ENCODE peak calls at places on chromosomes 4 and X, in seven cellular contexts. W is SK-N-SH, O is GM12878, N is HCT116, I is K562, R is H1, D is HepG2. B is an unnamed sample.

GRCh38 chrX:153874091-153874365 is 11.9 kb downstream of the L1CAM start:
- DNase-seq in N (no peak), R (no peak), I (no peak), D (no peak), O (no peak), W (no peak), B (no peak)

GRCh38 chr4:79284893-79285292 is 41.0 kb downstream of the NAA11 start:
- DNase-seq in D (no peak), N (no peak), I (no peak), O (no peak), R (no peak), W (no peak), B (no peak)

GRCh38 chrX:11499076-11500044 is 166.4 kb downstream of the ARHGAP6 start:
- DNase-seq in R (no peak), I (no peak), O (no peak), W (no peak), N (no peak), D (no peak), B (no peak)

GRCh38 chr4:8836664-8837171 is 34.9 kb downstream of the HMX1 start:
- DNase-seq in D (no peak), R (no peak), W (no peak), I (no peak), O (no peak), N (no peak), B (no peak)

GRCh38 chr4:77367638-77368037 is 210.6 kb downstream of the CCNG2 start:
- DNase-seq in D (no peak), W (no peak), N (no peak), I (no peak), O (no peak), R (no peak), B (no peak)

GRCh38 chr4:82865592-82865991 is 25.4 kb downstream of the SEC31A start:
- DNase-seq in D (peak), W (no peak), I (no peak), R (no peak), O (no peak), N (no peak), B (no peak)

GRCh38 chr4:146550161-146550560 is 28.4 kb upstream of the SLC10A7 start:
- DNase-seq in R (no peak), I (no peak), O (no peak), D (no peak), N (no peak), W (no peak), B (no peak)

GRCh38 chr4:133493776-133494175 is 344.7 kb downstream of the PCDH10 start:
- DNase-seq in N (no peak), O (no peak), I (no peak), W (no peak), R (no peak), D (no peak), B (no peak)

GRCh38 chrX:48761674-48762471 is at the start of gene GLOD5:
- DNase-seq in I (peak), O (no peak), D (peak), N (peak), R (peak), W (peak), B (peak)

GRCh38 chr4:30948653-30949052 is 228.5 kb downstream of the PCDH7 start:
- DNase-seq in W (no peak), R (no peak), D (no peak), O (no peak), N (peak), I (no peak), B (no peak)

GRCh38 chrX:73851014-73852009 is 288.3 kb downstream of the CHIC1 start:
- DNase-seq in N (no peak), I (peak), R (no peak), D (no peak), O (peak), W (peak), B (no peak)

GRCh38 chr4:11423465-11423864 is 5.2 kb downstream of the HS3ST1 start:
- DNase-seq in N (no peak), O (no peak), W (no peak), D (no peak), R (no peak), I (no peak), B (no peak)

GRCh38 chr4:6916587-6917444 is 7.2 kb downstream of the TBC1D14 start:
- DNase-seq in I (peak), W (no peak), R (no peak), D (no peak), N (peak), O (no peak), B (no peak)
- H3K4me3 ChIP-seq in I (peak), W (no peak), R (no peak), D (peak), N (peak), O (no peak), B (no peak)

DNA sequence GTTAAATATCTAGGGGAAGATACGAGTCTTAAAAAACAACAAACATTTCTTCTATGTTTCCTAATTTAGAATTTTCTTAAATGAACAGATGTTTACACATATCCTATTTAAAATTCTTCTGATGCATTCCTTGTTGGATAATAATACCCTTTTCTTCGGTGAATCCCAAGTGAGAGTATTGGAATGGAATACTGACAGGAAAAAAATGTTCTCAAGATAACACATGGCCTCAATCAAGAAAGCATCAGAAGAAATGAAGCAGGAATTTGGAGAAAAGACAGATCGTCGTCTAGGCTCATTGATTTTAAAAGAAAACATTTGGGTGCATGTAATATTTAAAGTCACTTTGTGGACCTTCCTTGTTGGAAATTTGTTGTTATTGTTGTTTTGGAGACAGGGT is 196.9 kb upstream of the ANK2 start:
- DNase-seq in O (no peak), I (no peak), N (no peak), D (no peak), W (no peak), R (no peak), B (no peak)
- TF ChIP-seq YY1 in O (no peak), I (no peak), N (no peak), D (no peak), W (no peak), R (no peak), B (no peak)

GRCh38 chrX:46502848-46503247 is 42.4 kb downstream of the ZNF674 start:
- DNase-seq in D (peak), R (no peak), I (no peak), O (no peak), N (no peak), W (no peak), B (no peak)

DNA sequence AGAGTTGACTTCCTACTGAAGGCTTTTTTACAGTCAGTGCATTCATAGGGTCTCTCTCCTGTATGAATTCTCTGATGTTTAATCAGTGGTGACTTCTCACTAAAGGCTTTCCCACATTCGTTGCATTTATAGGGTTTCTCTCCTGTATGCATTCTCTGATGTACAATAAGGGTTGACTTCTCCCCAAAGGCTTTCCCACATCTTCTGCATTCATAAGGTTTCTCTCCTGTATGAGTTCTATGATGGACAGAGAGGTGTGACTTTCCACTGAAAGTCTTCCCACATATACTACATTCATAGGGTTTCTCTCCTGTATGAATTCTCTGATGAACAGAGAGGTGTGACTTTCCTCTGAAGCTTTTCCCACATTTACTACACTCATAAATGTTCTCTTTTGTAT is 45.2 kb downstream of the ZNF674 start:
- DNase-seq in W (no peak), D (no peak), R (no peak), N (no peak), I (no peak), O (no peak), B (no peak)
- H3K4me3 ChIP-seq in W (no peak), D (no peak), R (no peak), N (no peak), I (no peak), O (no peak), B (no peak)

DNA sequence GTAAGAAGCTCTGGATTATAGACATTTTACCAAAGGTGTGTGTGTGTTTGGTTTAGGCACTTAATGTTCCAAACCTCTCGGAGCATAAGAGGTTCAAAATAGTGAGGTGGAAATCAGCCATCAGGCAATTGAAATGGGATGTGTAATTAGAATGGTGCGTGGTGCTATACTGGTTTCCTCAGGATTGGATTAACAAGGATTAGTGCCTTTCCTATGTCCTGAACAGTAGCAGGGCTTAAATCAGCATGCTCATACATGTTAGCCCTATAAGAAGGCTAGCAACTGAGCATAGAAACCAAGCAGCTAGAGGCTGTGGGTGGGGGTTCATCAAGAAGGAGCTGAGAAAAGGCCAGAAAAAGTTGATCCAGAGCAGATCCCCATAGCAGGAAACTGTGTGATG is 256.8 kb upstream of the CXXC4 start:
- DNase-seq in W (no peak), I (no peak), O (no peak), D (no peak), R (no peak), N (no peak), B (no peak)
- TF ChIP-seq YY1 in W (no peak), I (no peak), O (no peak), D (no peak), R (no peak), N (no peak), B (no peak)

GRCh38 chr4:41215155-41215554 is 813 bp upstream of the APBB2 start:
- DNase-seq in I (no peak), O (no peak), R (no peak), W (peak), N (no peak), D (no peak), B (no peak)
- H3K4me3 ChIP-seq in I (no peak), O (no peak), R (peak), W (no peak), N (peak), D (peak), B (no peak)

GRCh38 chr4:142846105-142846728 is at the start of gene INPP4B:
- DNase-seq in R (no peak), O (no peak), D (no peak), N (peak), W (peak), I (no peak), B (no peak)
- TF ChIP-seq YY1 in R (no peak), O (no peak), D (no peak), N (no peak), W (no peak), I (no peak), B (no peak)

DNA sequence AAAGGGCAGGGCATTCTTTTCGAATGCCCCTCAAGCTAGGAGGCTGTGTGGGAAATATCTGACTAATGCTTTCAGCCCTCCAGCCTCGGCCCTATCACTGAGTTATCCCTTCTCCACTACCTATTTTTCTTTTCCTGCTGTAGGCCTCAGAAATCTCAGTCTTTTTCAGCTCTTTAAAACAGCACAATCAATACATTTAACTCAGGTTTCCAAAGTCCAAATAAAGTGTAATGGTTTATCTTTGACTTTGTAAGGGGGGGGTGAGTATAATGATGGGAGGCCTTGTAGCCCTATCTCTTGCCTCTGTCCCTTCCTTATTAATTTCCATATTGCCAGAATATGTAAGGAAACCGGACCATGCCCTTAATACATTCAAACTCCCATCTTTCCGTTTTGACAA is 1.6 kb upstream of the WNK3 start:
- DNase-seq in N (no peak), R (no peak), O (no peak), I (no peak), D (no peak), W (no peak), B (no peak)
- H3K4me3 ChIP-seq in N (no peak), R (peak), O (no peak), I (no peak), D (no peak), W (no peak), B (peak)

GRCh38 chr4:164614999-164615398 is 138.9 kb upstream of the SMIM31 start:
- DNase-seq in D (no peak), R (no peak), W (no peak), I (no peak), N (no peak), O (no peak), B (peak)
- TF ChIP-seq YY1 in D (no peak), R (no peak), W (no peak), I (no peak), N (no peak), O (no peak), B (no peak)

B was measured in NT2/D1.